ENCODE peak calls at places on chromosomes 4 and X, in six cellular contexts. One of them, this sample, is unnamed.

GRCh38 chrX:41875142-41875541 is 48.2 kb downstream of the CASK start:
- DNase-seq in BJ: no peak
- DNase-seq in fibroblast of the conjunctiva: no peak
- DNase-seq in RWPE2: no peak
- DNase-seq in left colon: no peak
- DNase-seq in NCI-H774: no peak
- DNase-seq in this sample: no peak

GRCh38 chr4:37892641-37893040 is 1.8 kb downstream of the TBC1D1 start:
- DNase-seq in fibroblast of the conjunctiva: no peak
- DNase-seq in left colon: no peak
- DNase-seq in BJ: no peak
- DNase-seq in NCI-H774: no peak
- DNase-seq in RWPE2: no peak
- DNase-seq in this sample: no peak

GRCh38 chr4:163191999-163192398 is 25.3 kb upstream of the NAF1 start:
- DNase-seq in NCI-H774: no peak
- DNase-seq in fibroblast of the conjunctiva: no peak
- DNase-seq in left colon: no peak
- DNase-seq in RWPE2: no peak
- DNase-seq in BJ: no peak
- DNase-seq in this sample: no peak

GRCh38 chrX:153884136-153885076 is 1.6 kb downstream of the L1CAM start:
- DNase-seq in RWPE2: no peak
- DNase-seq in left colon: no peak
- DNase-seq in NCI-H774: no peak
- DNase-seq in fibroblast of the conjunctiva: no peak
- DNase-seq in BJ: no peak
- DNase-seq in this sample: no peak

GRCh38 chrX:150763303-150763797 is 70.2 kb downstream of the MTMR1 start:
- DNase-seq in RWPE2: no peak
- DNase-seq in NCI-H774: no peak
- DNase-seq in left colon: no peak
- DNase-seq in BJ: no peak
- DNase-seq in fibroblast of the conjunctiva: no peak
- DNase-seq in this sample: no peak

GRCh38 chr4:48653217-48654014 is 126.7 kb downstream of the FRYL start:
- DNase-seq in fibroblast of the conjunctiva: peak
- DNase-seq in RWPE2: no peak
- DNase-seq in left colon: no peak
- DNase-seq in BJ: no peak
- DNase-seq in NCI-H774: no peak
- DNase-seq in this sample: no peak

GRCh38 chrX:71955530-71956120 is 45.0 kb downstream of the NHSL2 start:
- DNase-seq in fibroblast of the conjunctiva: no peak
- DNase-seq in RWPE2: no peak
- DNase-seq in NCI-H774: no peak
- DNase-seq in left colon: no peak
- DNase-seq in BJ: no peak
- DNase-seq in this sample: no peak

GRCh38 chr4:13881880-13882279 is 254.4 kb upstream of the BOD1L1 start:
- DNase-seq in BJ: no peak
- DNase-seq in left colon: no peak
- DNase-seq in RWPE2: no peak
- DNase-seq in fibroblast of the conjunctiva: no peak
- DNase-seq in NCI-H774: no peak
- DNase-seq in this sample: no peak

GRCh38 chr4:89308161-89308500 is 531 bp upstream of the GPRIN3 start:
- DNase-seq in fibroblast of the conjunctiva: no peak
- DNase-seq in BJ: no peak
- DNase-seq in NCI-H774: no peak
- DNase-seq in RWPE2: no peak
- DNase-seq in left colon: no peak
- DNase-seq in this sample: no peak

GRCh38 chr4:38673109-38673978 is 9.3 kb downstream of the KLF3 start:
- DNase-seq in fibroblast of the conjunctiva: peak
- DNase-seq in BJ: peak
- DNase-seq in RWPE2: peak
- DNase-seq in NCI-H774: no peak
- DNase-seq in left colon: peak
- DNase-seq in this sample: no peak

GRCh38 chrX:20547649-20548051 is 280.9 kb upstream of the RPS6KA3 start:
- DNase-seq in fibroblast of the conjunctiva: peak
- DNase-seq in RWPE2: no peak
- DNase-seq in NCI-H774: no peak
- DNase-seq in left colon: peak
- DNase-seq in BJ: no peak
- DNase-seq in this sample: no peak

GRCh38 chr4:6250235-6250983 is 19.2 kb upstream of the WFS1 start:
- DNase-seq in RWPE2: no peak
- DNase-seq in fibroblast of the conjunctiva: peak
- DNase-seq in left colon: no peak
- DNase-seq in NCI-H774: peak
- DNase-seq in BJ: peak
- DNase-seq in this sample: no peak

GRCh38 chr4:2402053-2402452 is 16.4 kb downstream of the ZFYVE28 start:
- DNase-seq in NCI-H774: no peak
- DNase-seq in RWPE2: no peak
- DNase-seq in left colon: peak
- DNase-seq in fibroblast of the conjunctiva: no peak
- DNase-seq in BJ: no peak
- DNase-seq in this sample: no peak

GRCh38 chrX:131704136-131704695 is 160.3 kb downstream of the OR13H1 start:
- DNase-seq in BJ: no peak
- DNase-seq in fibroblast of the conjunctiva: peak
- DNase-seq in NCI-H774: peak
- DNase-seq in RWPE2: no peak
- DNase-seq in left colon: peak
- DNase-seq in this sample: no peak

GRCh38 chrX:103624111-103624510 is 4.7 kb upstream of the TCEAL1 start:
- DNase-seq in BJ: no peak
- DNase-seq in left colon: no peak
- DNase-seq in RWPE2: no peak
- DNase-seq in NCI-H774: no peak
- DNase-seq in fibroblast of the conjunctiva: no peak
- DNase-seq in this sample: no peak

GRCh38 chr4:154565704-154566103 is 2.9 kb downstream of the FGB start:
- DNase-seq in fibroblast of the conjunctiva: no peak
- DNase-seq in left colon: no peak
- DNase-seq in RWPE2: no peak
- DNase-seq in BJ: no peak
- DNase-seq in NCI-H774: no peak
- DNase-seq in this sample: no peak